ENCODE peak calls at places on chromosomes 7 and 10, in four cellular contexts. One of them, this sample, is unnamed.

GRCh38 chr10:103564116-103564501 is 70.6 kb downstream of the NEURL1 start:
- DNase-seq in H9: no peak
- DNase-seq in neuronal stem cell: no peak
- DNase-seq in H1: no peak
- DNase-seq in this sample: no peak

GRCh38 chr10:5524721-5525531 is at the start of gene CALML3:
- DNase-seq in H9: no peak
- DNase-seq in neuronal stem cell: no peak
- DNase-seq in H1: no peak
- DNase-seq in this sample: no peak

GRCh38 chr7:28065721-28066285 is 114.8 kb downstream of the JAZF1 start:
- DNase-seq in neuronal stem cell: no peak
- DNase-seq in H9: no peak
- DNase-seq in H1: no peak
- DNase-seq in this sample: no peak

GRCh38 chr7:19009241-19009935 is 108.0 kb downstream of the TWIST1 start:
- DNase-seq in neuronal stem cell: no peak
- DNase-seq in H9: no peak
- DNase-seq in H1: no peak
- DNase-seq in this sample: peak

GRCh38 chr7:106182904-106183303 is 70.8 kb upstream of the SYPL1 start:
- DNase-seq in H1: no peak
- DNase-seq in H9: no peak
- DNase-seq in neuronal stem cell: no peak
- DNase-seq in this sample: no peak

GRCh38 chr7:155860461-155860839 is 48.2 kb upstream of the SHH start:
- DNase-seq in neuronal stem cell: no peak
- DNase-seq in H1: peak
- DNase-seq in H9: no peak
- DNase-seq in this sample: no peak

GRCh38 chr10:91901784-91902677 is 7.3 kb downstream of the FGFBP3 start:
- DNase-seq in H9: no peak
- DNase-seq in neuronal stem cell: no peak
- DNase-seq in H1: no peak
- DNase-seq in this sample: peak

GRCh38 chr10:35426657-35427056 is 90.3 kb downstream of the CCNY start:
- DNase-seq in H1: no peak
- DNase-seq in neuronal stem cell: no peak
- DNase-seq in H9: no peak
- DNase-seq in this sample: no peak

GRCh38 chr7:25944777-25945176 is 207.2 kb upstream of the NFE2L3 start:
- DNase-seq in H1: no peak
- DNase-seq in neuronal stem cell: no peak
- DNase-seq in H9: peak
- DNase-seq in this sample: no peak

GRCh38 chr10:33657154-33657900 is 322.9 kb upstream of the NRP1 start:
- DNase-seq in H9: no peak
- DNase-seq in H1: no peak
- DNase-seq in neuronal stem cell: no peak
- DNase-seq in this sample: no peak

GRCh38 chr10:78224602-78225001 is 190.9 kb downstream of the RPS24 start:
- DNase-seq in H1: no peak
- DNase-seq in neuronal stem cell: no peak
- DNase-seq in H9: no peak
- DNase-seq in this sample: no peak

GRCh38 chr7:696426-697258 is 29.9 kb upstream of the DNAAF5 start:
- DNase-seq in H1: no peak
- DNase-seq in neuronal stem cell: no peak
- DNase-seq in H9: no peak
- DNase-seq in this sample: no peak

GRCh38 chr10:79308969-79309665 is 38.2 kb upstream of the PPIF start:
- DNase-seq in H1: no peak
- DNase-seq in H9: no peak
- DNase-seq in neuronal stem cell: no peak
- DNase-seq in this sample: no peak

GRCh38 chr10:49458869-49459268 is 63.0 kb upstream of the DRGX start:
- DNase-seq in H9: no peak
- DNase-seq in H1: no peak
- DNase-seq in neuronal stem cell: no peak
- DNase-seq in this sample: no peak

GRCh38 chr10:49463605-49464004 is 67.7 kb upstream of the DRGX start:
- DNase-seq in neuronal stem cell: no peak
- DNase-seq in H9: no peak
- DNase-seq in H1: no peak
- DNase-seq in this sample: no peak

GRCh38 chr10:49457686-49458085 is 61.8 kb upstream of the DRGX start:
- DNase-seq in H1: no peak
- DNase-seq in neuronal stem cell: no peak
- DNase-seq in H9: no peak
- DNase-seq in this sample: peak
- H2BK12ac ChIP-seq in H1: no peak
- H2BK12ac ChIP-seq in neuronal stem cell: no peak
- H2BK12ac ChIP-seq in H9: no peak
- H2BK12ac ChIP-seq in this sample: no peak

GRCh38 chr7:36732806-36733205 is 8.5 kb upstream of the AOAH start:
- DNase-seq in neuronal stem cell: no peak
- DNase-seq in H1: no peak
- DNase-seq in H9: no peak
- DNase-seq in this sample: no peak
- H2BK5ac ChIP-seq in neuronal stem cell: no peak
- H2BK5ac ChIP-seq in H1: no peak
- H2BK5ac ChIP-seq in H9: no peak
- H2BK5ac ChIP-seq in this sample: no peak

GRCh38 chr10:1029838-1030237 is 4.2 kb upstream of the IDI2 start:
- DNase-seq in neuronal stem cell: no peak
- DNase-seq in H1: no peak
- DNase-seq in H9: no peak
- DNase-seq in this sample: no peak
- H2BK15ac ChIP-seq in neuronal stem cell: no peak
- H2BK15ac ChIP-seq in H1: no peak
- H2BK15ac ChIP-seq in H9: no peak
- H2BK15ac ChIP-seq in this sample: no peak

GRCh38 chr7:140229591-140230516 is 53.1 kb upstream of the KDM7A start:
- DNase-seq in neuronal stem cell: peak
- DNase-seq in H1: peak
- DNase-seq in H9: peak
- DNase-seq in this sample: no peak

GRCh38 chr7:140230517-140230861 is 53.7 kb upstream of the KDM7A start:
- DNase-seq in H1: no peak
- DNase-seq in neuronal stem cell: peak
- DNase-seq in H9: no peak
- DNase-seq in this sample: no peak

GRCh38 chr7:140232959-140233649 is 56.3 kb upstream of the KDM7A start:
- DNase-seq in H1: no peak
- DNase-seq in neuronal stem cell: no peak
- DNase-seq in H9: no peak
- DNase-seq in this sample: no peak

GRCh38 chr7:140231779-140232491 is 55.2 kb upstream of the KDM7A start:
- DNase-seq in H1: peak
- DNase-seq in H9: no peak
- DNase-seq in neuronal stem cell: no peak
- DNase-seq in this sample: no peak

DNA sequence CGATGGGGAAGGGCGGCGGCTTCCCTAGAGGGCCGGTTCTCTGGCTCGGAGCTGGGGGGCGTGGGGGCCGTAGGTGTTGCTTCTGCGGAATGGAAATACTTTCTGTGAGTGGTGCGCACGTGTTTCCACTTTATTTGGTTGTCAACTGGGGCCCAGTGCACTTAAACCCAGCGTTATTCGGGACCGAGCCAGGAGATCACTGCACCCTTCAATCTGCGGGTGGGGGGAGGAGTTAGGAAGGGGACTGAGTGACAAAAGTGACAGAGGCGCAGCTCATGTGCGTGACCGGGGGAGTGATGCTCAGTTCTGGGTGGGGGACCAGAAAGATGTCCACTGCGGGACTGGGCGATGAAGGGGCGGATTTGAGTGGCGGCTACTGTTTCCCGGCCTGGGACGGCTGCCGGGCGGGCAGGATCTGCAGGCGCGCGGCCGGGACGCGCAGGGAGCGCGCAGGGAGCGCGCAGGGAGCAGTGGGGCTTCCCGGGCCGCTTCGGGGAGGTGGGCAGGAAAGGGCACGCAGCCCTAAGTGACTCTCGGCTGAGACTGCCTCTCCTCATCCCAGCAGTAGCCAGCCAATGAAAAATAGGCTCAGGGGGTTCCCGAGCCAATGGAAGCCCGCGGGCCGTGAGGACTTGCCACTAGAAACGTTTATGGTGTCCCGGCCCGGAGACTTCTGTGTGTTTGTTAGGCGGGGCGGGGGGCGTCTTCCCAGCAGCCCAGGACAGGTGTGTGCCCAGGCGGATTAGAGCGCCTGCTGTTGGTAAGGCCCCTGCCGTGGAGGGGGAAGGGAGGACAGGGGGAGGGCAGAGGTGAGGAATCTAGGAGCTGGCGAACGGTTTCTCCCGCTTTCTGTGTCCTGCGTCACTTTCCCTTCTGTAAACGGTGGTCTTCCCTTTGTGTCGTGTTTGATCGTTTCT is 54.3 kb upstream of the KDM7A start:
- DNase-seq in H9: peak
- DNase-seq in neuronal stem cell: peak
- DNase-seq in H1: peak
- DNase-seq in this sample: peak
- H2BK12ac ChIP-seq in H9: no peak
- H2BK12ac ChIP-seq in neuronal stem cell: no peak
- H2BK12ac ChIP-seq in H1: peak
- H2BK12ac ChIP-seq in this sample: no peak